ENCODE peak calls at places on chromosomes 13 and 19, in seven cellular contexts. One of them, this sample, is unnamed.
A peak's percentile ranks its signal among the peaks of the same experiment; 100 is the strongest.

GRCh38 chr13:27830010-27830409 is 37.7 kb downstream of the GSX1 start:
- DNase-seq in left cardiac atrium: peak; percentile 43
- DNase-seq in IMR-90: no peak
- DNase-seq in GM13976: peak; percentile 86
- DNase-seq in stimulated activated naive CD4-positive, alpha-beta T cell: peak; percentile 53
- DNase-seq in activated T-cell treated with anti-CD3 and anti-CD28 coated beads for 1 hour: peak; percentile 53
- DNase-seq in ecto neural progenitor cell: peak; percentile 85
- DNase-seq in this sample: peak; percentile 33

GRCh38 chr19:22622901-22623840 is 11.0 kb upstream of the ZNF492 start:
- DNase-seq in left cardiac atrium: peak; percentile 60
- DNase-seq in IMR-90: no peak
- DNase-seq in GM13976: peak; percentile 5
- DNase-seq in stimulated activated naive CD4-positive, alpha-beta T cell: no peak
- DNase-seq in activated T-cell treated with anti-CD3 and anti-CD28 coated beads for 1 hour: no peak
- DNase-seq in ecto neural progenitor cell: no peak
- DNase-seq in this sample: peak; percentile 23

GRCh38 chr13:66021846-66022245 is 1208.3 kb downstream of the PCDH9 start:
- DNase-seq in left cardiac atrium: no peak
- DNase-seq in IMR-90: no peak
- DNase-seq in GM13976: no peak
- DNase-seq in stimulated activated naive CD4-positive, alpha-beta T cell: no peak
- DNase-seq in activated T-cell treated with anti-CD3 and anti-CD28 coated beads for 1 hour: no peak
- DNase-seq in ecto neural progenitor cell: no peak
- DNase-seq in this sample: no peak

GRCh38 chr19:4597278-4597974 is 37.9 kb upstream of the SEMA6B start:
- DNase-seq in left cardiac atrium: peak; percentile 32
- DNase-seq in IMR-90: no peak
- DNase-seq in GM13976: no peak
- DNase-seq in stimulated activated naive CD4-positive, alpha-beta T cell: no peak
- DNase-seq in activated T-cell treated with anti-CD3 and anti-CD28 coated beads for 1 hour: no peak
- DNase-seq in ecto neural progenitor cell: no peak
- DNase-seq in this sample: no peak

GRCh38 chr13:98997738-98998641 is 20.1 kb upstream of the DOCK9 start:
- DNase-seq in left cardiac atrium: no peak
- DNase-seq in IMR-90: no peak
- DNase-seq in GM13976: no peak
- DNase-seq in stimulated activated naive CD4-positive, alpha-beta T cell: no peak
- DNase-seq in activated T-cell treated with anti-CD3 and anti-CD28 coated beads for 1 hour: no peak
- DNase-seq in ecto neural progenitor cell: no peak
- DNase-seq in this sample: no peak

GRCh38 chr19:29622191-29623070 is 16.3 kb downstream of the POP4 start:
- DNase-seq in left cardiac atrium: no peak
- DNase-seq in IMR-90: no peak
- DNase-seq in GM13976: no peak
- DNase-seq in stimulated activated naive CD4-positive, alpha-beta T cell: peak; percentile 37
- DNase-seq in activated T-cell treated with anti-CD3 and anti-CD28 coated beads for 1 hour: no peak
- DNase-seq in ecto neural progenitor cell: no peak
- DNase-seq in this sample: no peak

GRCh38 chr13:22757530-22758120 is 423.2 kb upstream of the SGCG start:
- DNase-seq in left cardiac atrium: no peak
- DNase-seq in IMR-90: peak; percentile 7
- DNase-seq in GM13976: no peak
- DNase-seq in stimulated activated naive CD4-positive, alpha-beta T cell: no peak
- DNase-seq in activated T-cell treated with anti-CD3 and anti-CD28 coated beads for 1 hour: no peak
- DNase-seq in ecto neural progenitor cell: no peak
- DNase-seq in this sample: no peak

GRCh38 chr13:21616880-21617279 is 12.9 kb upstream of the MICU2 start:
- DNase-seq in left cardiac atrium: no peak
- DNase-seq in IMR-90: no peak
- DNase-seq in GM13976: no peak
- DNase-seq in stimulated activated naive CD4-positive, alpha-beta T cell: no peak
- DNase-seq in activated T-cell treated with anti-CD3 and anti-CD28 coated beads for 1 hour: no peak
- DNase-seq in ecto neural progenitor cell: no peak
- DNase-seq in this sample: no peak

GRCh38 chr13:111021270-111021669 is 93.8 kb upstream of the ARHGEF7 start:
- DNase-seq in left cardiac atrium: no peak
- DNase-seq in IMR-90: no peak
- DNase-seq in GM13976: no peak
- DNase-seq in stimulated activated naive CD4-positive, alpha-beta T cell: no peak
- DNase-seq in activated T-cell treated with anti-CD3 and anti-CD28 coated beads for 1 hour: no peak
- DNase-seq in ecto neural progenitor cell: no peak
- DNase-seq in this sample: no peak

GRCh38 chr13:23928985-23929384 is 31.7 kb upstream of the C1QTNF9B start:
- DNase-seq in left cardiac atrium: no peak
- DNase-seq in IMR-90: peak; percentile 90
- DNase-seq in GM13976: no peak
- DNase-seq in stimulated activated naive CD4-positive, alpha-beta T cell: no peak
- DNase-seq in activated T-cell treated with anti-CD3 and anti-CD28 coated beads for 1 hour: no peak
- DNase-seq in ecto neural progenitor cell: no peak
- DNase-seq in this sample: no peak

GRCh38 chr19:11578342-11579142 is 1.1 kb upstream of the ACP5 start:
- DNase-seq in left cardiac atrium: peak; percentile 59
- DNase-seq in IMR-90: no peak
- DNase-seq in GM13976: peak; percentile 82
- DNase-seq in stimulated activated naive CD4-positive, alpha-beta T cell: peak; percentile 48
- DNase-seq in activated T-cell treated with anti-CD3 and anti-CD28 coated beads for 1 hour: peak; percentile 19
- DNase-seq in ecto neural progenitor cell: no peak
- DNase-seq in this sample: no peak

GRCh38 chr19:17949956-17950309 is 17.0 kb upstream of the KCNN1 start:
- DNase-seq in left cardiac atrium: no peak
- DNase-seq in IMR-90: no peak
- DNase-seq in GM13976: no peak
- DNase-seq in stimulated activated naive CD4-positive, alpha-beta T cell: no peak
- DNase-seq in activated T-cell treated with anti-CD3 and anti-CD28 coated beads for 1 hour: no peak
- DNase-seq in ecto neural progenitor cell: no peak
- DNase-seq in this sample: no peak

GRCh38 chr19:48999481-49000325 is 6.0 kb downstream of the RUVBL2 start:
- DNase-seq in left cardiac atrium: peak; percentile 58
- DNase-seq in IMR-90: peak; percentile 67
- DNase-seq in GM13976: peak; percentile 72
- DNase-seq in stimulated activated naive CD4-positive, alpha-beta T cell: peak; percentile 65
- DNase-seq in activated T-cell treated with anti-CD3 and anti-CD28 coated beads for 1 hour: peak; percentile 55
- DNase-seq in ecto neural progenitor cell: peak; percentile 87
- DNase-seq in this sample: peak; percentile 26

GRCh38 chr19:57841364-57841763 is 8.3 kb upstream of the ZNF587 start:
- DNase-seq in left cardiac atrium: no peak
- DNase-seq in IMR-90: no peak
- DNase-seq in GM13976: no peak
- DNase-seq in stimulated activated naive CD4-positive, alpha-beta T cell: no peak
- DNase-seq in activated T-cell treated with anti-CD3 and anti-CD28 coated beads for 1 hour: no peak
- DNase-seq in ecto neural progenitor cell: no peak
- DNase-seq in this sample: no peak

GRCh38 chr13:22422023-22422422 is 751.1 kb downstream of the FGF9 start:
- DNase-seq in left cardiac atrium: no peak
- DNase-seq in IMR-90: no peak
- DNase-seq in GM13976: no peak
- DNase-seq in stimulated activated naive CD4-positive, alpha-beta T cell: no peak
- DNase-seq in activated T-cell treated with anti-CD3 and anti-CD28 coated beads for 1 hour: no peak
- DNase-seq in ecto neural progenitor cell: no peak
- DNase-seq in this sample: no peak

GRCh38 chr19:56837004-56837403 is 3.5 kb downstream of the PEG3 start:
- DNase-seq in left cardiac atrium: peak; percentile 32
- DNase-seq in IMR-90: no peak
- DNase-seq in GM13976: peak; percentile 12
- DNase-seq in stimulated activated naive CD4-positive, alpha-beta T cell: no peak
- DNase-seq in activated T-cell treated with anti-CD3 and anti-CD28 coated beads for 1 hour: no peak
- DNase-seq in ecto neural progenitor cell: no peak
- DNase-seq in this sample: no peak

GRCh38 chr13:107977175-107977574 is 238.2 kb downstream of the LIG4 start:
- DNase-seq in left cardiac atrium: no peak
- DNase-seq in IMR-90: no peak
- DNase-seq in GM13976: no peak
- DNase-seq in stimulated activated naive CD4-positive, alpha-beta T cell: no peak
- DNase-seq in activated T-cell treated with anti-CD3 and anti-CD28 coated beads for 1 hour: no peak
- DNase-seq in ecto neural progenitor cell: no peak
- DNase-seq in this sample: no peak

GRCh38 chr13:31236211-31236786 is 36.5 kb downstream of the B3GLCT start:
- DNase-seq in left cardiac atrium: no peak
- DNase-seq in IMR-90: peak; percentile 54
- DNase-seq in GM13976: peak; percentile 37
- DNase-seq in stimulated activated naive CD4-positive, alpha-beta T cell: no peak
- DNase-seq in activated T-cell treated with anti-CD3 and anti-CD28 coated beads for 1 hour: no peak
- DNase-seq in ecto neural progenitor cell: no peak
- DNase-seq in this sample: no peak

GRCh38 chr19:58129284-58129683 is 21.3 kb downstream of the ZNF329 start:
- DNase-seq in left cardiac atrium: no peak
- DNase-seq in IMR-90: no peak
- DNase-seq in GM13976: no peak
- DNase-seq in stimulated activated naive CD4-positive, alpha-beta T cell: no peak
- DNase-seq in activated T-cell treated with anti-CD3 and anti-CD28 coated beads for 1 hour: no peak
- DNase-seq in ecto neural progenitor cell: no peak
- DNase-seq in this sample: no peak

GRCh38 chr19:46860846-46861690 is at the start of gene ARHGAP35:
- DNase-seq in left cardiac atrium: no peak
- DNase-seq in IMR-90: no peak
- DNase-seq in GM13976: peak; percentile 95
- DNase-seq in stimulated activated naive CD4-positive, alpha-beta T cell: no peak
- DNase-seq in activated T-cell treated with anti-CD3 and anti-CD28 coated beads for 1 hour: peak; percentile 72
- DNase-seq in ecto neural progenitor cell: no peak
- DNase-seq in this sample: peak; percentile 27

GRCh38 chr19:55640577-55641375 is at the start of gene ZNF580:
- DNase-seq in left cardiac atrium: peak; percentile 80
- DNase-seq in IMR-90: peak; percentile 78
- DNase-seq in GM13976: peak; percentile 82
- DNase-seq in stimulated activated naive CD4-positive, alpha-beta T cell: peak; percentile 60
- DNase-seq in activated T-cell treated with anti-CD3 and anti-CD28 coated beads for 1 hour: no peak
- DNase-seq in ecto neural progenitor cell: peak; percentile 82
- DNase-seq in this sample: peak; percentile 57

GRCh38 chr19:1259206-1259872 is 9.8 kb upstream of the CIRBP start:
- DNase-seq in left cardiac atrium: peak; percentile 87
- DNase-seq in IMR-90: peak; percentile 51
- DNase-seq in GM13976: peak; percentile 74
- DNase-seq in stimulated activated naive CD4-positive, alpha-beta T cell: peak; percentile 74
- DNase-seq in activated T-cell treated with anti-CD3 and anti-CD28 coated beads for 1 hour: peak; percentile 50
- DNase-seq in ecto neural progenitor cell: peak; percentile 81
- DNase-seq in this sample: no peak

GRCh38 chr13:51726446-51727185 is 77.3 kb downstream of the DHRS12 start:
- DNase-seq in left cardiac atrium: no peak
- DNase-seq in IMR-90: peak; percentile 90
- DNase-seq in GM13976: no peak
- DNase-seq in stimulated activated naive CD4-positive, alpha-beta T cell: no peak
- DNase-seq in activated T-cell treated with anti-CD3 and anti-CD28 coated beads for 1 hour: no peak
- DNase-seq in ecto neural progenitor cell: no peak
- DNase-seq in this sample: no peak

GRCh38 chr19:31110331-31110730 is 238.9 kb downstream of the TSHZ3 start:
- DNase-seq in left cardiac atrium: peak; percentile 31
- DNase-seq in IMR-90: peak; percentile 45
- DNase-seq in GM13976: no peak
- DNase-seq in stimulated activated naive CD4-positive, alpha-beta T cell: no peak
- DNase-seq in activated T-cell treated with anti-CD3 and anti-CD28 coated beads for 1 hour: no peak
- DNase-seq in ecto neural progenitor cell: no peak
- DNase-seq in this sample: no peak